ENCODE peak calls at places on chromosomes 2 and 18, in five cellular contexts. R is stimulated activated CD8-positive, alpha-beta memory T cell treated with anti-CD3 and anti-CD28 coated beads, Interleukin-4, amount 100 ng/mL, for 1 hour; B is endothelial cell; G is stimulated activated naive CD8-positive, alpha-beta T cell treated with anti-CD3 and anti-CD28 coated beads, Interleukin-15, Interleukin-2, amounts not matched to agents 100 U/mL and 50 U/mL, for 24 hours; L is transverse colon. V is an unnamed sample.

GRCh38 chr2:108534577-108535379 is 508 bp downstream of the LIMS1 start:
- DNase-seq in R (no peak), B (peak; percentile 48), G (peak; percentile 54), L (peak; percentile 47), V (peak; percentile 43)

GRCh38 chr2:80454628-80455027 is 150.1 kb upstream of the LRRTM1 start:
- DNase-seq in R (no peak), B (no peak), G (no peak), L (no peak), V (peak; percentile 3)

GRCh38 chr2:171811229-171811628 is 82.8 kb downstream of the SLC25A12 start:
- DNase-seq in R (no peak), B (no peak), G (no peak), L (no peak), V (peak; percentile 66)

GRCh38 chr18:30234755-30235154 is 807.8 kb downstream of the DSC3 start:
- DNase-seq in R (no peak), B (no peak), G (no peak), L (no peak), V (no peak)

GRCh38 chr2:74747411-74748080 is 86.4 kb upstream of the HK2 start:
- DNase-seq in R (no peak), B (no peak), G (no peak), L (no peak), V (no peak)

GRCh38 chr2:98786179-98786578 is 55.2 kb upstream of the MGAT4A start:
- DNase-seq in R (no peak), B (no peak), G (no peak), L (no peak), V (no peak)

GRCh38 chr2:127643698-127644660 is 2.0 kb upstream of the GPR17 start:
- DNase-seq in R (no peak), B (no peak), G (no peak), L (no peak), V (no peak)

GRCh38 chr2:218444692-218445357 is 25.9 kb downstream of the VIL1 start:
- DNase-seq in R (no peak), B (no peak), G (no peak), L (peak; percentile 73), V (peak; percentile 99)

GRCh38 chr2:43832457-43832856 is 6.2 kb downstream of the ABCG5 start:
- DNase-seq in R (no peak), B (no peak), G (no peak), L (no peak), V (peak; percentile 81)

GRCh38 chr2:2183135-2183534 is 147.9 kb downstream of the MYT1L start:
- DNase-seq in R (no peak), B (no peak), G (no peak), L (no peak), V (no peak)

GRCh38 chr2:99139003-99139402 is 2.5 kb upstream of the C2orf15 start:
- DNase-seq in R (no peak), B (no peak), G (no peak), L (no peak), V (no peak)

GRCh38 chr18:69787825-69788547 is 159.7 kb downstream of the CD226 start:
- DNase-seq in R (no peak), B (no peak), G (no peak), L (no peak), V (no peak)

GRCh38 chr18:48136544-48137353 is 206.3 kb upstream of the SMAD2 start:
- DNase-seq in R (no peak), B (peak; percentile 27), G (no peak), L (peak; percentile 69), V (peak; percentile 28)

GRCh38 chr2:234951386-234952269 is at the start of gene SH3BP4:
- DNase-seq in R (no peak), B (peak; percentile 90), G (peak; percentile 61), L (peak; percentile 87), V (peak; percentile 62)

GRCh38 chr2:233064526-233065199 is 4.5 kb downstream of the INPP5D start:
- DNase-seq in R (no peak), B (no peak), G (no peak), L (no peak), V (no peak)

GRCh38 chr2:236968101-236968886 is 117.4 kb upstream of the COPS8 start:
- DNase-seq in R (no peak), B (no peak), G (peak; percentile 21), L (peak; percentile 53), V (peak; percentile 73)

GRCh38 chr2:1817256-1818127 is 73.2 kb upstream of the PXDN start:
- DNase-seq in R (peak; percentile 30), B (peak; percentile 73), G (peak; percentile 71), L (peak; percentile 79), V (peak; percentile 38)

GRCh38 chr2:227871375-227871788 is at the start of gene DAW1:
- DNase-seq in R (no peak), B (peak; percentile 85), G (peak; percentile 42), L (peak; percentile 58), V (peak; percentile 33)

GRCh38 chr2:37790462-37790861 is 119.0 kb upstream of the CDC42EP3 start:
- DNase-seq in R (no peak), B (no peak), G (no peak), L (no peak), V (no peak)

GRCh38 chr18:23238152-23238531 is 102.9 kb downstream of the CABLES1 start:
- DNase-seq in R (no peak), B (no peak), G (no peak), L (peak; percentile 27), V (peak; percentile 82)

GRCh38 chr2:107511970-107512789 is 314.5 kb upstream of the RGPD4 start:
- DNase-seq in R (no peak), B (no peak), G (no peak), L (no peak), V (no peak)

GRCh38 chr2:232779465-232779864 is 3.1 kb upstream of the KCNJ13 start:
- DNase-seq in R (no peak), B (no peak), G (no peak), L (no peak), V (no peak)

GRCh38 chr2:10909050-10909995 is 2.4 kb upstream of the KCNF1 start:
- DNase-seq in R (no peak), B (peak; percentile 70), G (peak; percentile 26), L (no peak), V (peak; percentile 10)

GRCh38 chr2:191847764-191848163 is 876 bp upstream of the CAVIN2 start:
- DNase-seq in R (no peak), B (no peak), G (no peak), L (no peak), V (no peak)

GRCh38 chr18:39421319-39421718 is 1855.7 kb upstream of the CELF4 start:
- DNase-seq in R (no peak), B (no peak), G (no peak), L (no peak), V (no peak)

GRCh38 chr2:187013058-187013457 is 164.1 kb upstream of the ZSWIM2 start:
- DNase-seq in R (no peak), B (no peak), G (no peak), L (no peak), V (no peak)

GRCh38 chr18:49276680-49277079 is 183.8 kb downstream of the DYM start:
- DNase-seq in R (no peak), B (no peak), G (no peak), L (no peak), V (no peak)

GRCh38 chr2:39719317-39719716 is 53.6 kb downstream of the TMEM178A start:
- DNase-seq in R (no peak), B (no peak), G (no peak), L (no peak), V (no peak)

GRCh38 chr2:60516383-60516811 is 37.1 kb downstream of the BCL11A start:
- DNase-seq in R (no peak), B (no peak), G (no peak), L (no peak), V (no peak)

V was measured in small intestine.